ENCODE peak calls at places on chromosomes 4 and X, in ten cellular contexts. A is NCI-H748 treated with DMSO at 0.1 percent for 48 hours; E is activated T-cell treated with anti-CD3 and anti-CD28 coated beads for 1 hour; K is nephron progenitor cell; N is hypothalamus; Z is fibroblast of mammary gland; T is activated CD4-positive, CD25-positive, alpha-beta regulatory T cell; F is germinal center; U is PC-9; Q is amygdala. S is an unnamed sample.

GRCh38 chr4:6228158-6229067 is 28.1 kb upstream of the JAKMIP1 start:
- DNase-seq in T (no peak), Z (no peak), K (no peak), Q (no peak), F (no peak), N (no peak), E (no peak), A (no peak), U (no peak), S (no peak)

GRCh38 chr4:177093964-177094363 is 215.7 kb upstream of the NEIL3 start:
- DNase-seq in Z (no peak), E (no peak), T (no peak), A (no peak), Q (no peak), F (no peak), N (no peak), K (no peak), U (no peak), S (no peak)

GRCh38 chr4:47145630-47146029 is 114.3 kb downstream of the GABRB1 start:
- DNase-seq in Q (no peak), U (no peak), T (no peak), Z (peak; percentile 35), F (no peak), N (no peak), A (no peak), K (no peak), E (no peak), S (no peak)

GRCh38 chr4:8160233-8160560 is 1.6 kb upstream of the ABLIM2 start:
- DNase-seq in T (no peak), K (no peak), N (no peak), A (no peak), F (no peak), U (no peak), Z (no peak), Q (no peak), E (no peak), S (no peak)

GRCh38 chrX:116379854-116380253 is 56.6 kb upstream of the SLC6A14 start:
- DNase-seq in F (no peak), Q (no peak), E (no peak), Z (peak; percentile 89), U (no peak), K (no peak), A (no peak), N (no peak), T (no peak), S (no peak)

GRCh38 chr4:88006956-88007303 is 505 bp upstream of the PKD2 start:
- DNase-seq in Q (no peak), Z (peak; percentile 15), T (no peak), K (peak; percentile 8), E (no peak), U (no peak), F (no peak), N (no peak), A (no peak), S (no peak)

GRCh38 chr4:2243682-2244380 is 1.9 kb upstream of the HAUS3 start:
- DNase-seq in N (no peak), A (no peak), F (no peak), T (no peak), U (no peak), K (peak; percentile 61), Q (no peak), E (no peak), Z (peak; percentile 66), S (no peak)

GRCh38 chr4:145285928-145286327 is 105.5 kb upstream of the OTUD4 start:
- DNase-seq in A (no peak), Z (peak; percentile 81), U (no peak), Q (no peak), F (no peak), K (no peak), E (no peak), T (no peak), N (no peak), S (no peak)

GRCh38 chr4:101169044-101170014 is 178.0 kb downstream of the PPP3CA start:
- DNase-seq in N (peak; percentile 9), A (peak; percentile 90), K (peak; percentile 48), Z (peak; percentile 81), Q (peak; percentile 24), U (no peak), T (peak; percentile 0), F (peak; percentile 51), E (peak; percentile 23), S (peak; percentile 58)

S was measured in CD4-positive, alpha-beta memory T cell.